ENCODE peak calls at places on chromosomes 4 and X, in five cellular contexts. H is DMS79 treated with DMSO at 0.1 percent for 48 hours; N is HFF-Myc; R is iris pigment epithelial cell; F is activated naive CD8-positive, alpha-beta T cell treated with anti-CD3 and anti-CD28 coated beads for 36 hours. S is an unnamed sample.

GRCh38 chr4:112152496-112152895 is 7.2 kb downstream of the FAM241A start:
- DNase-seq in F (no peak), R (no peak), N (no peak), H (no peak), S (no peak)

GRCh38 chrX:47380268-47380667 is 9.9 kb downstream of the ZNF157 start:
- DNase-seq in H (no peak), N (no peak), R (no peak), F (peak; percentile 65), S (no peak)

GRCh38 chr4:6928067-6928466 is 18.4 kb downstream of the TBC1D14 start:
- DNase-seq in R (no peak), H (no peak), N (no peak), F (no peak), S (no peak)

GRCh38 chr4:156888762-156889161 is 82.8 kb downstream of the PDGFC start:
- DNase-seq in N (no peak), H (no peak), F (no peak), R (peak; percentile 93), S (peak; percentile 90)

GRCh38 chr4:100935090-100935489 is 412.2 kb downstream of the PPP3CA start:
- DNase-seq in N (peak; percentile 3), F (no peak), R (peak; percentile 10), H (no peak), S (no peak)

GRCh38 chrX:3271485-3272186 is 74.8 kb downstream of the MXRA5 start:
- DNase-seq in N (peak; percentile 63), H (no peak), R (peak; percentile 80), F (no peak), S (peak; percentile 95)

GRCh38 chr4:185238261-185238681 is 28.9 kb downstream of the SNX25 start:
- DNase-seq in F (no peak), R (peak; percentile 83), N (no peak), H (no peak), S (peak; percentile 83)

GRCh38 chrX:136577562-136577961 is 45.5 kb downstream of the VGLL1 start:
- DNase-seq in N (no peak), R (peak; percentile 54), H (peak; percentile 52), F (peak; percentile 62), S (peak; percentile 4)

GRCh38 chr4:148445903-148446261 is 3.7 kb upstream of the NR3C2 start:
- DNase-seq in N (no peak), R (no peak), F (no peak), H (no peak), S (no peak)

GRCh38 chrX:107935664-107936433 is 46.3 kb downstream of the TEX13B start:
- DNase-seq in N (no peak), F (no peak), H (no peak), R (peak; percentile 18), S (no peak)

GRCh38 chrX:20263474-20263873 is 3.2 kb downstream of the RPS6KA3 start:
- DNase-seq in H (no peak), R (peak; percentile 60), N (no peak), F (no peak), S (peak; percentile 51)

GRCh38 chrX:154370300-154370881 is 4.0 kb downstream of the FLNA start:
- DNase-seq in F (peak; percentile 19), N (no peak), R (peak; percentile 20), H (no peak), S (no peak)

GRCh38 chr4:105060628-105061027 is 86.0 kb upstream of the TET2 start:
- DNase-seq in F (peak; percentile 28), R (peak; percentile 32), N (no peak), H (no peak), S (peak; percentile 76)

GRCh38 chr4:140116442-140117104 is 37.4 kb downstream of the MAML3 start:
- DNase-seq in N (peak; percentile 58), H (no peak), F (peak; percentile 43), R (peak; percentile 47), S (peak; percentile 44)

GRCh38 chr4:25807101-25807728 is 55.6 kb downstream of the SEL1L3 start:
- DNase-seq in R (no peak), H (no peak), F (no peak), N (no peak), S (no peak)

GRCh38 chr4:119684463-119684862 is 55.9 kb upstream of the PDE5A start:
- DNase-seq in N (no peak), F (no peak), R (no peak), H (no peak), S (no peak)

GRCh38 chrX:19544693-19545305 is 29.5 kb upstream of the MAP3K15 start:
- DNase-seq in R (peak; percentile 66), F (peak; percentile 16), N (peak; percentile 43), H (peak; percentile 0), S (peak; percentile 22)

GRCh38 chr4:125517831-125518230 is 203.1 kb downstream of the FAT4 start:
- DNase-seq in H (no peak), F (no peak), R (no peak), N (no peak), S (no peak)

GRCh38 chrX:136850441-136851175 is 29.9 kb downstream of the RBMX start:
- DNase-seq in F (no peak), H (no peak), R (peak; percentile 50), N (no peak), S (no peak)

GRCh38 chr4:118340109-118340508 is 12.7 kb downstream of the PRSS12 start:
- DNase-seq in R (no peak), H (no peak), N (no peak), F (no peak), S (no peak)